ENCODE peak calls at places on chromosomes 6 and 20, in seven cellular contexts. B, S, N, O, T, D and K are unnamed samples.

GRCh38 chr6:11609324-11610071 is 71.9 kb downstream of the TMEM170B start:
- DNase-seq in D (no peak), N (peak; percentile 66), S (peak; percentile 83), T (no peak), B (peak; percentile 82), O (no peak), K (no peak)

GRCh38 chr6:168123165-168123911 is 44.3 kb upstream of the FRMD1 start:
- DNase-seq in N (no peak), S (no peak), O (no peak), D (no peak), B (peak; percentile 32), T (no peak), K (no peak)

GRCh38 chr20:47019106-47019824 is 124.6 kb downstream of the EYA2 start:
- DNase-seq in D (no peak), S (no peak), O (no peak), T (no peak), N (no peak), B (no peak), K (no peak)

GRCh38 chr6:105077592-105078463 is 102.0 kb downstream of the POPDC3 start:
- DNase-seq in O (no peak), B (no peak), T (no peak), S (peak; percentile 65), D (no peak), N (no peak), K (no peak)

GRCh38 chr6:47059216-47059885 is 17.2 kb upstream of the ADGRF1 start:
- DNase-seq in N (no peak), B (no peak), O (no peak), T (no peak), D (no peak), S (no peak), K (no peak)

GRCh38 chr6:97726378-97726777 is 443.4 kb upstream of the MMS22L start:
- DNase-seq in B (no peak), N (no peak), T (no peak), S (no peak), O (no peak), D (no peak), K (peak; percentile 14)

GRCh38 chr20:23362392-23363256 is 642 bp downstream of the GZF1 start:
- DNase-seq in N (no peak), S (peak; percentile 32), T (peak; percentile 25), D (no peak), O (no peak), B (no peak), K (no peak)

GRCh38 chr6:137363805-137364138 is 130.4 kb downstream of the OLIG3 start:
- DNase-seq in N (no peak), D (no peak), B (no peak), O (no peak), T (peak; percentile 13), S (peak; percentile 77), K (no peak)